ENCODE peak calls at places on chromosomes 12 and 14, in four cellular contexts. F is neural progenitor cell, P is HCT116, E is endothelial cell of umbilical vein. K is an unnamed sample. For H3K9me3, the result is how much of the 10 kb centered on the place peaks cover.

GRCh38 chr12:54984602-54985376 is at the start of gene TESPA1:
- DNase-seq in F (no peak), E (no peak), P (no peak), K (no peak)

GRCh38 chr12:1059162-1059561 is 68.1 kb downstream of the ERC1 start:
- DNase-seq in P (no peak), E (no peak), F (no peak), K (no peak)

GRCh38 chr14:53217283-53217994 is 64.3 kb upstream of the DDHD1 start:
- DNase-seq in P (peak), E (peak), F (peak), K (peak)

GRCh38 chr12:90977224-90977623 is 22.2 kb upstream of the CCER1 start:
- DNase-seq in F (no peak), P (no peak), E (no peak), K (no peak)

GRCh38 chr12:26971963-26972362 is 33.7 kb downstream of the FGFR1OP2 start:
- DNase-seq in P (no peak), F (no peak), E (no peak), K (no peak)

GRCh38 chr12:78914859-78915331 is 50.3 kb downstream of the SYT1 start:
- DNase-seq in F (no peak), E (no peak), P (peak), K (no peak)

GRCh38 chr12:20342111-20342510 is 26.2 kb upstream of the PDE3A start:
- DNase-seq in P (no peak), F (no peak), E (no peak), K (no peak)

GRCh38 chr12:110615171-110615570 is 1.2 kb downstream of the TCTN1 start:
- DNase-seq in F (no peak), P (no peak), E (no peak), K (no peak)

GRCh38 chr14:45947785-45948184 is 694.8 kb upstream of the MIS18BP1 start:
- DNase-seq in P (no peak), E (no peak), F (no peak), K (no peak)

GRCh38 chr12:101047652-101048051 is 162.4 kb downstream of the SLC5A8 start:
- DNase-seq in P (no peak), E (no peak), F (no peak), K (no peak)

GRCh38 chr12:52769946-52770345 is 7.2 kb downstream of the KRT76 start:
- DNase-seq in P (no peak), E (no peak), F (no peak), K (no peak)

GRCh38 chr14:96409701-96410100 is 17.8 kb downstream of the AK7 start:
- DNase-seq in F (no peak), E (peak), P (peak), K (no peak)

GRCh38 chr12:28079539-28079938 is 107.0 kb upstream of the PTHLH start:
- DNase-seq in E (no peak), P (no peak), F (no peak), K (no peak)

GRCh38 chr12:5694759-5695409 is 250.2 kb downstream of the ANO2 start:
- DNase-seq in F (no peak), E (peak), P (peak), K (no peak)

GRCh38 chr12:109027767-109028166 is 6.9 kb upstream of the SVOP start:
- DNase-seq in F (no peak), P (no peak), E (no peak), K (no peak)

GRCh38 chr12:104957388-104958008 is 592 bp downstream of the SLC41A2 start:
- DNase-seq in E (peak), F (no peak), P (no peak), K (no peak)

GRCh38 chr12:52300796-52301691 is 9.7 kb upstream of the KRT81 start:
- DNase-seq in E (no peak), F (no peak), P (no peak), K (no peak)

GRCh38 chr12:20006856-20007255 is 361.5 kb upstream of the PDE3A start:
- DNase-seq in P (no peak), F (no peak), E (no peak), K (no peak)

GRCh38 chr12:130413909-130414308 is 76.2 kb downstream of the PIWIL1 start:
- DNase-seq in E (no peak), F (no peak), P (no peak), K (no peak)

GRCh38 chr12:131242741-131243496 is 289.2 kb downstream of the ADGRD1 start:
- DNase-seq in P (peak), E (no peak), F (peak), K (peak)

GRCh38 chr14:91311284-91311662 is 66.8 kb upstream of the GPR68 start:
- DNase-seq in P (no peak), E (no peak), F (no peak), K (no peak)

GRCh38 chr14:81169711-81170103 is 51.1 kb downstream of the GTF2A1 start:
- DNase-seq in E (peak), F (peak), P (no peak), K (peak)

GRCh38 chr14:24566318-24566717 is 9.7 kb downstream of the CTSG start:
- DNase-seq in F (no peak), P (no peak), E (no peak), K (no peak)

GRCh38 chr14:24563505-24563904 is 12.5 kb downstream of the CTSG start:
- DNase-seq in P (no peak), F (no peak), E (no peak), K (no peak)

GRCh38 chr14:24565766-24566165 is 10.3 kb downstream of the CTSG start:
- DNase-seq in P (no peak), E (no peak), F (no peak), K (peak)
- H3K9me3 ChIP-seq in P (under half), E (under half), F (under half), K (under half)

GRCh38 chr14:56803816-56804535 is 6.3 kb downstream of the OTX2 start:
- DNase-seq in E (no peak), F (no peak), P (no peak), K (no peak)
- TF ChIP-seq EZH2 in E (no peak), F (no peak), P (no peak), K (no peak)

GRCh38 chr14:19771895-19772430 is 1.3 kb upstream of the OR4M1 start:
- DNase-seq in E (no peak), F (no peak), P (no peak), K (no peak)
- H3K9me3 ChIP-seq in E (under half), F (half or more), P (under half), K (under half)

DNA sequence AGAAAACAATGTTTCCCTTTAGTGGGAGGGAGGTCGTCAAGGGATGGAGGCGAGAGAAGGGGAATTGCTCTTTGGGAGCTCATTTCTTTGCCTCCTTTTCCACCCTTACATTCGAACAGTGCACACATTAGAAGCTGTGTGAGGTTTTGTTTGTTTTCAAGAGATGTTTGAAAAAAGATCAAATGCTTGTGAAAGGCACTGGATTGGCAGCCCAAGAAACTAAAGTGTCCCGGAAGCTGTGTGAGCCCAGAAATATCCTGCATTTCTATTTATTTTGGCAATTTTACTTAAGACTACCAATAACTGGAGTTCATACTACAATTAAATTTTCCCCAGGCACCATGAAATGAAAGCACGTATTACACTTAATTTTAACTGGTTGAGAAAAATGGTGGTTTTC is 67.0 kb downstream of the IGF1 start:
- DNase-seq in E (no peak), P (no peak), F (no peak), K (no peak)
- TF ChIP-seq EZH2 in E (no peak), P (no peak), F (no peak), K (no peak)

GRCh38 chr12:34396861-34397590 is 374.7 kb downstream of the ALG10 start:
- DNase-seq in F (no peak), E (no peak), P (no peak), K (no peak)
- H3K9me3 ChIP-seq in F (under half), E (under half), P (under half), K (under half)